ENCODE peak calls at places on chromosomes 16 and 17, in four cellular contexts. E, Y, L and I are unnamed samples.

GRCh38 chr17:13352747-13353415 is 248.8 kb downstream of the HS3ST3A1 start:
- DNase-seq in E (no peak), Y (no peak), L (no peak), I (no peak)

GRCh38 chr17:80945736-80946135 is 45.9 kb upstream of the CHMP6 start:
- DNase-seq in E (no peak), Y (no peak), L (no peak), I (no peak)

GRCh38 chr17:40696651-40697072 is 6.9 kb downstream of the KRT24 start:
- DNase-seq in E (peak), Y (peak), L (no peak), I (no peak)

GRCh38 chr17:45190503-45191282 is 29.0 kb downstream of the HEXIM2 start:
- DNase-seq in E (no peak), Y (no peak), L (no peak), I (no peak)

GRCh38 chr16:78709137-78709871 is 609.9 kb downstream of the WWOX start:
- DNase-seq in E (no peak), Y (no peak), L (no peak), I (no peak)

GRCh38 chr16:57479422-57480126 is 6.7 kb downstream of the DOK4 start:
- DNase-seq in E (peak), Y (peak), L (no peak), I (no peak)

GRCh38 chr16:1724491-1724890 is 18.5 kb downstream of the MAPK8IP3 start:
- DNase-seq in E (no peak), Y (no peak), L (no peak), I (no peak)

GRCh38 chr17:18025596-18026407 is 13.2 kb downstream of the ATPAF2 start:
- DNase-seq in E (no peak), Y (peak), L (no peak), I (peak)

GRCh38 chr17:73820686-73821448 is 176.6 kb upstream of the SDK2 start:
- DNase-seq in E (no peak), Y (peak), L (no peak), I (no peak)
- TF ChIP-seq CTCF in E (no peak), Y (peak), L (peak), I (no peak)

GRCh38 chr16:87053016-87053982 is 263.9 kb downstream of the C16orf95 start:
- DNase-seq in E (no peak), Y (no peak), L (no peak), I (no peak)
- TF ChIP-seq CTCF in E (no peak), Y (no peak), L (no peak), I (peak)

GRCh38 chr16:21283521-21284289 is 5.6 kb upstream of the CRYM start:
- DNase-seq in E (peak), Y (no peak), L (no peak), I (no peak)
- TF ChIP-seq CTCF in E (peak), Y (peak), L (peak), I (peak)

GRCh38 chr17:74646231-74646630 is 22.7 kb upstream of the CD300E start:
- DNase-seq in E (no peak), Y (no peak), L (no peak), I (no peak)
- TF ChIP-seq CTCF in E (no peak), Y (no peak), L (peak), I (peak)

GRCh38 chr16:2785101-2785991 is 2.0 kb downstream of the PRSS33 start:
- DNase-seq in E (no peak), Y (no peak), L (no peak), I (peak)
- TF ChIP-seq CTCF in E (no peak), Y (no peak), L (no peak), I (peak)